ENCODE peak calls at places on chromosomes 3 and 15, in seven cellular contexts. One of them, this sample, is unnamed. For H3K4me1 and H3K9me3, the result is how much of the 10 kb centered on the place peaks cover.

GRCh38 chr3:114756506-114757279 is 390.4 kb downstream of the ZBTB20 start:
- DNase-seq in heart left ventricle: peak
- DNase-seq in HCT116: peak
- DNase-seq in uterus: no peak
- DNase-seq in heart right ventricle: no peak
- DNase-seq in OCI-LY7: no peak
- DNase-seq in lower lobe of right lung: no peak
- DNase-seq in this sample: peak

GRCh38 chr15:75230016-75230343 is 28.2 kb upstream of the GOLGA6C start:
- DNase-seq in OCI-LY7: no peak
- DNase-seq in uterus: no peak
- DNase-seq in HCT116: no peak
- DNase-seq in lower lobe of right lung: no peak
- DNase-seq in heart left ventricle: no peak
- DNase-seq in heart right ventricle: no peak
- DNase-seq in this sample: no peak

GRCh38 chr15:67110400-67110799 is 45.0 kb downstream of the SMAD3 start:
- DNase-seq in HCT116: no peak
- DNase-seq in lower lobe of right lung: no peak
- DNase-seq in uterus: no peak
- DNase-seq in heart left ventricle: no peak
- DNase-seq in OCI-LY7: peak
- DNase-seq in heart right ventricle: no peak
- DNase-seq in this sample: no peak

GRCh38 chr3:186099178-186099577 is 9.7 kb downstream of the ETV5 start:
- DNase-seq in HCT116: no peak
- DNase-seq in OCI-LY7: no peak
- DNase-seq in heart left ventricle: peak
- DNase-seq in uterus: no peak
- DNase-seq in lower lobe of right lung: peak
- DNase-seq in heart right ventricle: peak
- DNase-seq in this sample: no peak

GRCh38 chr15:77187751-77188464 is 117.0 kb upstream of the TSPAN3 start:
- DNase-seq in heart left ventricle: peak
- DNase-seq in HCT116: no peak
- DNase-seq in OCI-LY7: peak
- DNase-seq in heart right ventricle: no peak
- DNase-seq in lower lobe of right lung: no peak
- DNase-seq in uterus: no peak
- DNase-seq in this sample: no peak

GRCh38 chr3:188212308-188212969 is 58.5 kb downstream of the LPP start:
- DNase-seq in heart left ventricle: no peak
- DNase-seq in heart right ventricle: no peak
- DNase-seq in HCT116: no peak
- DNase-seq in lower lobe of right lung: no peak
- DNase-seq in OCI-LY7: no peak
- DNase-seq in uterus: no peak
- DNase-seq in this sample: no peak

GRCh38 chr15:50786871-50787270 is 21.4 kb upstream of the SPPL2A start:
- DNase-seq in HCT116: no peak
- DNase-seq in heart left ventricle: no peak
- DNase-seq in uterus: no peak
- DNase-seq in lower lobe of right lung: no peak
- DNase-seq in OCI-LY7: no peak
- DNase-seq in heart right ventricle: no peak
- DNase-seq in this sample: no peak

GRCh38 chr3:159764211-159765024 is 224.2 kb upstream of the IL12A start:
- DNase-seq in uterus: no peak
- DNase-seq in HCT116: no peak
- DNase-seq in OCI-LY7: no peak
- DNase-seq in lower lobe of right lung: peak
- DNase-seq in heart right ventricle: peak
- DNase-seq in heart left ventricle: peak
- DNase-seq in this sample: no peak

GRCh38 chr3:180116203-180116602 is 79.5 kb upstream of the PEX5L start:
- DNase-seq in lower lobe of right lung: no peak
- DNase-seq in OCI-LY7: no peak
- DNase-seq in heart left ventricle: no peak
- DNase-seq in heart right ventricle: no peak
- DNase-seq in HCT116: no peak
- DNase-seq in uterus: no peak
- DNase-seq in this sample: no peak

GRCh38 chr3:123764642-123765041 is 119.5 kb downstream of the MYLK start:
- DNase-seq in lower lobe of right lung: no peak
- DNase-seq in uterus: no peak
- DNase-seq in heart right ventricle: no peak
- DNase-seq in OCI-LY7: no peak
- DNase-seq in heart left ventricle: no peak
- DNase-seq in HCT116: no peak
- DNase-seq in this sample: no peak

GRCh38 chr3:69180869-69181591 is 58.6 kb upstream of the LMOD3 start:
- DNase-seq in OCI-LY7: no peak
- DNase-seq in heart left ventricle: no peak
- DNase-seq in lower lobe of right lung: no peak
- DNase-seq in HCT116: no peak
- DNase-seq in uterus: no peak
- DNase-seq in heart right ventricle: no peak
- DNase-seq in this sample: no peak

GRCh38 chr3:162112719-162113118 is 616.1 kb downstream of the OTOL1 start:
- DNase-seq in OCI-LY7: no peak
- DNase-seq in lower lobe of right lung: no peak
- DNase-seq in heart right ventricle: no peak
- DNase-seq in heart left ventricle: no peak
- DNase-seq in uterus: no peak
- DNase-seq in HCT116: no peak
- DNase-seq in this sample: no peak

GRCh38 chr3:165854696-165855095 is 17.5 kb upstream of the BCHE start:
- DNase-seq in uterus: no peak
- DNase-seq in heart right ventricle: no peak
- DNase-seq in OCI-LY7: peak
- DNase-seq in HCT116: no peak
- DNase-seq in heart left ventricle: no peak
- DNase-seq in lower lobe of right lung: no peak
- DNase-seq in this sample: no peak

GRCh38 chr3:9420850-9421549 is 23.6 kb downstream of the SETD5 start:
- DNase-seq in HCT116: no peak
- DNase-seq in uterus: no peak
- DNase-seq in heart left ventricle: no peak
- DNase-seq in lower lobe of right lung: no peak
- DNase-seq in heart right ventricle: no peak
- DNase-seq in OCI-LY7: no peak
- DNase-seq in this sample: no peak

GRCh38 chr3:10939556-10939955 is 53.0 kb upstream of the SLC6A1 start:
- DNase-seq in HCT116: no peak
- DNase-seq in uterus: no peak
- DNase-seq in heart left ventricle: no peak
- DNase-seq in lower lobe of right lung: no peak
- DNase-seq in OCI-LY7: no peak
- DNase-seq in heart right ventricle: no peak
- DNase-seq in this sample: no peak

GRCh38 chr15:84826369-84826823 is 9.2 kb downstream of the ALPK3 start:
- DNase-seq in OCI-LY7: peak
- DNase-seq in uterus: no peak
- DNase-seq in heart left ventricle: no peak
- DNase-seq in HCT116: peak
- DNase-seq in heart right ventricle: no peak
- DNase-seq in lower lobe of right lung: no peak
- DNase-seq in this sample: peak

GRCh38 chr3:106945435-106945834 is 431.8 kb upstream of the CCDC54 start:
- DNase-seq in heart left ventricle: no peak
- DNase-seq in HCT116: no peak
- DNase-seq in lower lobe of right lung: no peak
- DNase-seq in uterus: no peak
- DNase-seq in OCI-LY7: no peak
- DNase-seq in heart right ventricle: no peak
- DNase-seq in this sample: no peak

GRCh38 chr3:55571913-55572312 is 84.8 kb upstream of the WNT5A start:
- DNase-seq in OCI-LY7: no peak
- DNase-seq in lower lobe of right lung: peak
- DNase-seq in HCT116: no peak
- DNase-seq in heart left ventricle: peak
- DNase-seq in uterus: no peak
- DNase-seq in heart right ventricle: peak
- DNase-seq in this sample: no peak

GRCh38 chr15:40949756-40950207 is 3.5 kb upstream of the CHAC1 start:
- DNase-seq in OCI-LY7: no peak
- DNase-seq in heart right ventricle: no peak
- DNase-seq in HCT116: no peak
- DNase-seq in uterus: no peak
- DNase-seq in heart left ventricle: no peak
- DNase-seq in lower lobe of right lung: no peak
- DNase-seq in this sample: no peak

GRCh38 chr15:39406485-39406884 is 174.4 kb upstream of the THBS1 start:
- DNase-seq in heart right ventricle: no peak
- DNase-seq in heart left ventricle: no peak
- DNase-seq in OCI-LY7: no peak
- DNase-seq in lower lobe of right lung: no peak
- DNase-seq in uterus: no peak
- DNase-seq in HCT116: no peak
- DNase-seq in this sample: no peak

GRCh38 chr3:197234947-197235914 is 63.2 kb downstream of the DLG1 start:
- DNase-seq in lower lobe of right lung: no peak
- DNase-seq in heart left ventricle: no peak
- DNase-seq in OCI-LY7: no peak
- DNase-seq in uterus: no peak
- DNase-seq in heart right ventricle: no peak
- DNase-seq in HCT116: no peak
- DNase-seq in this sample: no peak

GRCh38 chr15:100224206-100225185 is 117.3 kb downstream of the ADAMTS17 start:
- DNase-seq in HCT116: no peak
- DNase-seq in uterus: no peak
- DNase-seq in lower lobe of right lung: no peak
- DNase-seq in heart right ventricle: no peak
- DNase-seq in OCI-LY7: no peak
- DNase-seq in heart left ventricle: no peak
- DNase-seq in this sample: peak

GRCh38 chr15:90934256-90934948 is 683 bp upstream of the UNC45A start:
- DNase-seq in heart left ventricle: peak
- DNase-seq in OCI-LY7: peak
- DNase-seq in HCT116: peak
- DNase-seq in lower lobe of right lung: peak
- DNase-seq in uterus: peak
- DNase-seq in heart right ventricle: peak
- DNase-seq in this sample: peak
- H3K4me1 ChIP-seq in heart left ventricle: under half
- H3K4me1 ChIP-seq in OCI-LY7: under half
- H3K4me1 ChIP-seq in HCT116: under half
- H3K4me1 ChIP-seq in lower lobe of right lung: half or more
- H3K4me1 ChIP-seq in uterus: under half
- H3K4me1 ChIP-seq in heart right ventricle: half or more
- H3K4me1 ChIP-seq in this sample: under half

DNA sequence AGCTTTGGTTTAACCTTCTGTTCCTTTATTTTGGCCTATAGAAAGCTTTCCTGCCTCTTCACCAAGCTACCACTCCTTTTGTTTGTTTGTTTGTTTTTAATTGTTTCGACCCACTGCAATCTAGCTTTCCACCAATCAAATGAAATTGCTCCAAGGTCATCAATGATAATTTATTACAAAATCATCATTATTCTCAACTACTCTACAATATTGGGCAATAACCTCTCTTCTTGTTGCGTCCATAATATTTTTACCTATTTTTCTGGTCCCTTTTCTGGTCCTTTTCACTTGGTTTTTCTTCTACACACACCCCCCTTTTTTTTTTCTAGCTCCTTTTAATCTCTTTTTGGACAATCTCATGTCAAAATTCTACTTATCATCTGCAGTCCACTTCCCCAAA is 10.9 kb upstream of the ANKRD28 start:
- DNase-seq in uterus: no peak
- DNase-seq in heart right ventricle: no peak
- DNase-seq in heart left ventricle: no peak
- DNase-seq in HCT116: no peak
- DNase-seq in OCI-LY7: no peak
- DNase-seq in lower lobe of right lung: no peak
- DNase-seq in this sample: no peak
- H3K9me3 ChIP-seq in uterus: under half
- H3K9me3 ChIP-seq in heart right ventricle: under half
- H3K9me3 ChIP-seq in heart left ventricle: under half
- H3K9me3 ChIP-seq in HCT116: under half
- H3K9me3 ChIP-seq in OCI-LY7: under half
- H3K9me3 ChIP-seq in lower lobe of right lung: under half
- H3K9me3 ChIP-seq in this sample: under half

GRCh38 chr15:63238181-63238580 is 39.2 kb upstream of the APH1B start:
- DNase-seq in heart right ventricle: no peak
- DNase-seq in HCT116: no peak
- DNase-seq in heart left ventricle: no peak
- DNase-seq in lower lobe of right lung: no peak
- DNase-seq in uterus: no peak
- DNase-seq in OCI-LY7: no peak
- DNase-seq in this sample: no peak
- H3K4me1 ChIP-seq in heart right ventricle: half or more
- H3K4me1 ChIP-seq in HCT116: under half
- H3K4me1 ChIP-seq in heart left ventricle: under half
- H3K4me1 ChIP-seq in lower lobe of right lung: half or more
- H3K4me1 ChIP-seq in uterus: under half
- H3K4me1 ChIP-seq in OCI-LY7: under half
- H3K4me1 ChIP-seq in this sample: under half

GRCh38 chr3:119427669-119428068 is 35.7 kb downstream of the TMEM39A start:
- DNase-seq in heart right ventricle: no peak
- DNase-seq in heart left ventricle: no peak
- DNase-seq in OCI-LY7: no peak
- DNase-seq in uterus: no peak
- DNase-seq in HCT116: no peak
- DNase-seq in lower lobe of right lung: no peak
- DNase-seq in this sample: no peak
- H3K9me3 ChIP-seq in heart right ventricle: under half
- H3K9me3 ChIP-seq in heart left ventricle: under half
- H3K9me3 ChIP-seq in OCI-LY7: under half
- H3K9me3 ChIP-seq in uterus: under half
- H3K9me3 ChIP-seq in HCT116: under half
- H3K9me3 ChIP-seq in lower lobe of right lung: under half
- H3K9me3 ChIP-seq in this sample: under half

GRCh38 chr3:194483850-194484249 is 3.0 kb downstream of the ATP13A3 start:
- DNase-seq in lower lobe of right lung: no peak
- DNase-seq in heart left ventricle: no peak
- DNase-seq in OCI-LY7: no peak
- DNase-seq in uterus: no peak
- DNase-seq in heart right ventricle: no peak
- DNase-seq in HCT116: no peak
- DNase-seq in this sample: no peak
- H3K4me1 ChIP-seq in lower lobe of right lung: half or more
- H3K4me1 ChIP-seq in heart left ventricle: under half
- H3K4me1 ChIP-seq in OCI-LY7: under half
- H3K4me1 ChIP-seq in uterus: under half
- H3K4me1 ChIP-seq in heart right ventricle: half or more
- H3K4me1 ChIP-seq in HCT116: under half
- H3K4me1 ChIP-seq in this sample: under half

GRCh38 chr3:136186330-136186729 is 9.8 kb downstream of the MSL2 start:
- DNase-seq in heart right ventricle: no peak
- DNase-seq in OCI-LY7: peak
- DNase-seq in lower lobe of right lung: no peak
- DNase-seq in HCT116: no peak
- DNase-seq in heart left ventricle: no peak
- DNase-seq in uterus: no peak
- DNase-seq in this sample: no peak
- H3K9me3 ChIP-seq in heart right ventricle: under half
- H3K9me3 ChIP-seq in OCI-LY7: under half
- H3K9me3 ChIP-seq in lower lobe of right lung: under half
- H3K9me3 ChIP-seq in HCT116: under half
- H3K9me3 ChIP-seq in heart left ventricle: under half
- H3K9me3 ChIP-seq in uterus: under half
- H3K9me3 ChIP-seq in this sample: under half